ENCODE peak calls at places on chromosomes 5 and 9, in five cellular contexts. G is mammary epithelial cell, Z is PC-3, P is SK-N-SH, V is GM23248. T is an unnamed sample. For H3K4me1, the result is how much of the 10 kb centered on the place peaks cover.

GRCh38 chr5:13316191-13316590 is 628.3 kb downstream of the DNAH5 start:
- DNase-seq in G (no peak), Z (no peak), P (no peak), V (no peak), T (no peak)

GRCh38 chr5:65630981-65631380 is 6.2 kb downstream of the SHLD3 start:
- DNase-seq in G (no peak), Z (no peak), P (no peak), V (no peak), T (no peak)

GRCh38 chr5:122291000-122291592 is 20.9 kb upstream of the SNCAIP start:
- DNase-seq in G (peak), Z (no peak), P (no peak), V (peak), T (no peak)

GRCh38 chr9:83920469-83920941 is 727 bp downstream of the KIF27 start:
- DNase-seq in G (peak), Z (peak), P (peak), V (peak), T (no peak)

GRCh38 chr5:150847334-150847695 is 994 bp downstream of the IRGM start:
- DNase-seq in G (no peak), Z (no peak), P (peak), V (no peak), T (no peak)

GRCh38 chr5:66248874-66249273 is 104.8 kb downstream of the SREK1 start:
- DNase-seq in G (no peak), Z (no peak), P (no peak), V (no peak), T (no peak)

GRCh38 chr5:179222246-179223017 is 122.8 kb downstream of the ADAMTS2 start:
- DNase-seq in G (no peak), Z (no peak), P (no peak), V (no peak), T (no peak)

GRCh38 chr5:109689740-109690455 is at the start of gene MAN2A1:
- DNase-seq in G (peak), Z (peak), P (peak), V (peak), T (peak)

GRCh38 chr5:123303802-123304201 is 119.4 kb downstream of the CEP120 start:
- DNase-seq in G (no peak), Z (no peak), P (no peak), V (no peak), T (no peak)

GRCh38 chr9:121756477-121757285 is 105.2 kb downstream of the DAB2IP start:
- DNase-seq in G (no peak), Z (no peak), P (no peak), V (no peak), T (no peak)

GRCh38 chr9:74681901-74682300 is 184.8 kb downstream of the RORB start:
- DNase-seq in G (no peak), Z (no peak), P (no peak), V (no peak), T (no peak)

GRCh38 chr5:169847519-169847918 is 132.8 kb downstream of the INSYN2B start:
- DNase-seq in G (no peak), Z (no peak), P (no peak), V (no peak), T (no peak)

GRCh38 chr5:175021886-175022285 is 297.5 kb downstream of the MSX2 start:
- DNase-seq in G (no peak), Z (no peak), P (no peak), V (no peak), T (no peak)

GRCh38 chr9:97759611-97760288 is 62.6 kb upstream of the XPA start:
- DNase-seq in G (no peak), Z (no peak), P (no peak), V (peak), T (no peak)

GRCh38 chr9:91391426-91392217 is 29.9 kb upstream of the AUH start:
- DNase-seq in G (no peak), Z (peak), P (no peak), V (peak), T (no peak)

GRCh38 chr9:94156549-94157407 is 72.5 kb downstream of the PTPDC1 start:
- DNase-seq in G (peak), Z (peak), P (no peak), V (peak), T (no peak)
- H2AFZ ChIP-seq in G (peak), Z (peak), P (no peak), V (peak), T (no peak)

GRCh38 chr9:127550751-127551150 is 61.3 kb upstream of the STXBP1 start:
- DNase-seq in G (no peak), Z (no peak), P (no peak), V (no peak), T (no peak)
- H3K4me1 ChIP-seq in G (under half), Z (under half), P (under half), V (under half), T (under half)

GRCh38 chr9:70455993-70456704 is 41.7 kb upstream of the KLF9 start:
- DNase-seq in G (no peak), Z (no peak), P (no peak), V (no peak), T (no peak)
- H2AFZ ChIP-seq in G (no peak), Z (no peak), P (no peak), V (no peak), T (no peak)

GRCh38 chr9:107246259-107247254 is 36.5 kb upstream of the RAD23B start:
- DNase-seq in G (no peak), Z (no peak), P (no peak), V (peak), T (no peak)
- H3K4me1 ChIP-seq in G (half or more), Z (under half), P (under half), V (under half), T (half or more)

DNA sequence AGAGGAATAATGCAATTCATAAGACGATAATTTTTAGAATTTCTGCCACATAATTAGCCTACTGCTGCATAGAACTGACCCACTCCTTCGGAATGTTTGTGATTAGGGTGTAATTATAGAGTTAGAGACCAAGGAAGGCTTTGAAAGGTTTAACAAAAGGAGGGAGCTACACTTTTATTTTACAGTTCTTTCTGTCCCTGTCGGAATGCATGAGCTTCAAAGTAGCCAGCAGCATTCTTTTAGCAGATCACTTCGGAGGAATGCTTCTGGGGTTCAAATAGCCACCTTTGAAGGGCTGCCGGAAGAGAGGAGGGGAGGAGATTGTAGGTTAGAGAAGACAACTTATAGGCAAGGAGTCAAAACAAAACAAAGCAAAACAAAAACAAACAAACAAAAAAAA is 168.1 kb downstream of the GRIA1 start:
- DNase-seq in G (no peak), Z (no peak), P (no peak), V (peak), T (no peak)
- H2AFZ ChIP-seq in G (no peak), Z (no peak), P (no peak), V (peak), T (no peak)

DNA sequence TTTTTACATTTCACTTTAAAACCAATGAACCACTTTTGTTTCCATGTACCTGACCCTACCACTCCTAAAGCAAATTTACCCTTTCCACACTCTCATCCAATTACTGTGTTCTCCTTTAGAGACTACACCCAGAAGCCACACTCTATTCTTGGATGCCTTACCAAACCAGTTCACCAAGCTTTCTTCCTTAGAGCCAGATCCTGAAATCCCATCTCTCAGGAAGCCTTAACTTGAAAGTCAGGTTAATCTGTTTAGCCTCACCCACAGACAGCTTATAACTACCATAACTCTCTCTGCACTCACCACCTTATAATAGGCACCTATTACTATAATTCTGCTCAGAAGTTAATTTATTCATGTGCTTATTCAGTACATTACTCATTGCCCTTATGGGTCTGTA is 4.3 kb downstream of the CSNK1A1 start:
- DNase-seq in G (peak), Z (peak), P (no peak), V (peak), T (peak)
- H3K4me1 ChIP-seq in G (under half), Z (under half), P (under half), V (under half), T (under half)

T was measured in PC-9.